ENCODE peak calls at places on chromosomes 16 and 17, in nine cellular contexts. O, G, C, E, F, U, M, B and A are unnamed samples. For H3K4me1, the result is how much of the 10 kb centered on the place peaks cover.

GRCh38 chr16:86519649-86520316 is 9.5 kb downstream of the FOXF1 start:
- DNase-seq in O (peak), G (peak), M (no peak), U (peak), E (peak), F (peak), B (no peak), C (no peak), A (no peak)

GRCh38 chr16:68658974-68659360 is 13.9 kb downstream of the CDH3 start:
- DNase-seq in F (no peak), C (no peak), G (no peak), U (no peak), E (no peak), M (no peak), B (no peak), O (no peak), A (no peak)

GRCh38 chr17:31549121-31549524 is 157.6 kb downstream of the RAB11FIP4 start:
- DNase-seq in B (no peak), M (no peak), O (no peak), U (no peak), F (no peak), G (peak), E (no peak), C (no peak), A (no peak)

GRCh38 chr17:49978501-49978900 is 9.5 kb downstream of the DLX4 start:
- DNase-seq in O (no peak), B (no peak), C (no peak), M (no peak), G (no peak), U (no peak), E (no peak), F (no peak), A (no peak)

GRCh38 chr16:35523991-35524390 is 2064.6 kb downstream of the TP53TG3F start:
- DNase-seq in G (no peak), U (no peak), C (no peak), B (no peak), E (no peak), M (no peak), O (no peak), F (no peak), A (no peak)

GRCh38 chr17:12342609-12343248 is 322.1 kb downstream of the MAP2K4 start:
- DNase-seq in E (peak), U (peak), F (peak), O (no peak), G (no peak), M (no peak), C (peak), B (no peak), A (no peak)

GRCh38 chr16:10827691-10828341 is 9.2 kb upstream of the TVP23A start:
- DNase-seq in G (peak), U (no peak), O (peak), F (peak), B (no peak), M (peak), C (no peak), E (peak), A (peak)

GRCh38 chr17:32960815-32961214 is 30.8 kb upstream of the SPACA3 start:
- DNase-seq in F (no peak), C (no peak), G (no peak), M (no peak), O (no peak), E (no peak), B (no peak), U (no peak), A (no peak)

GRCh38 chr17:21573961-21574610 is 118.2 kb upstream of the KCNJ18 start:
- DNase-seq in C (no peak), U (no peak), G (peak), M (no peak), F (peak), E (peak), B (no peak), O (peak), A (no peak)

GRCh38 chr16:75529056-75529905 is 6.6 kb downstream of the CHST5 start:
- DNase-seq in O (no peak), B (no peak), E (no peak), U (no peak), M (no peak), G (no peak), C (no peak), F (no peak), A (no peak)

GRCh38 chr17:75854881-75855309 is 240 bp downstream of the WBP2 start:
- DNase-seq in O (no peak), E (no peak), G (no peak), M (no peak), F (no peak), U (no peak), C (no peak), B (no peak), A (peak)

GRCh38 chr16:88387941-88388627 is 5.3 kb downstream of the ZNF469 start:
- DNase-seq in B (no peak), C (no peak), U (no peak), M (no peak), O (no peak), E (peak), F (peak), G (peak), A (peak)

GRCh38 chr17:36525888-36526287 is 8.8 kb downstream of the MYO19 start:
- DNase-seq in O (no peak), M (no peak), C (no peak), U (no peak), B (no peak), E (no peak), G (no peak), F (no peak), A (no peak)

GRCh38 chr17:40068917-40069750 is 6.4 kb downstream of the THRA start:
- DNase-seq in M (peak), F (peak), U (no peak), B (peak), O (peak), G (peak), E (peak), C (no peak), A (peak)

DNA sequence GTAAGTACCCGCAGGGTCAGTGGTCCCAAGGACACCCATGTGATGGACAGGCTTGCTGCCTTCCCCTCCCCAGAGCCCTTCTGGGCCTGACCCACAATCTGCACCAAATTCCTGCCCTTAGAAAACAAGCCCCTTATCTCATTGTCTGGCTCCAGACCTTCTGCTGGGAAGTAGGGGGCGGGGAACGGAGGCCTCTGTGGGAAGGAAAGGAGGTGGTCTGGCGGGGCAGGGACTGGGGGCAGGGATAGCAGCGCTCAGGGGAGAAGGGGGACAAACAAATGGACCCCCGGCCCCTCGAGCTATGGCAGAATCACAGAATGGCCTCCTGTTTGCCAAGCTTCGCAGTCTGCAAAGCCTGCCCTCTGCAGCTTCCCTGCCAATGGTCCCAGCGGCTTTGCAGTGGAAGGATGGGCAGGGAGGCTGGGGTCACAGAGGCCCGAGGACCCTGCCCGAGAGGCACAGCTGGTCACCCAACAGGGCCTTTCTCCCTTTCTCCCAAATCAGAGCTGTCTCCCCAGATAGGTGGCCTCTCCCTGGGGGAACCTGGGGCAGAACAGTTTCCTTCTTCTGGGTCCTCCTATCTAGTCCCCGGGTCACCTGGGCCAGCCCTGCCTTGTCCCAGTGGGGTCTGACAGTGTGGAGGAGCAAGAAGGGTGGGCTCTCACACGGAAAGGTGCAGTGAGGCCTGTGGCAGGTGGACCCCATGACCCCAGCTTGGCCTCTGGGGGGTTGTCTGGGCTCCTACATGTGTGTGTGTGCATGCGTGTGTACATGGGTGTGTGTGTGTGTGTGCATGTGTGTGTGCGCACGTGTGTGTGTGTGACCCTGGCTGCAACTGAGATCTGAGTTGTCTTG is 25.5 kb downstream of the TMEM235 start:
- DNase-seq in C (no peak), E (no peak), F (no peak), B (no peak), M (no peak), G (peak), U (no peak), O (no peak), A (no peak)
- H3K4me1 ChIP-seq in C (under half), E (half or more), F (under half), B (under half), M (under half), G (under half), U (under half), O (under half), A (under half)

DNA sequence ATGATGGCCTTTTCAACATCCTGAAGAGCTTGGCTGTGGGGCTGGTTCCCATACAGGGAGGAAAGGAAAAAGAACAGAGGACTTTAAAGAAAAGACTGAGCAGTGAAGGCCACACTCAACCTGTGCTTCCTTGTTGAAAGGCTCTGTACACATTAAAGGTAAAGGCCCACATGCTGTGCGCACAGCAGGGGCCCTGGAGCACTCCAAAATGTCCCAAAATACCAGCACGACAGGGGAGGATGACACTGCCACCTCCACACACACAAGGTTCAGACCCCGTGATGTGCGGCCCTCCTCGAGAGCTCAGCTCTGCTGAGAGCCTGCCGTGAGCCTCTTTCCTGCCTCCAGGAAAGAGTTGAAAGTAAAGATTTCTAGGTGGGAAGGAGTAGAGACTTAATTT is 36.5 kb downstream of the FANCA start:
- DNase-seq in M (no peak), O (no peak), C (no peak), E (no peak), F (no peak), B (no peak), U (no peak), G (no peak), A (no peak)
- TF ChIP-seq CTCF in M (no peak), O (no peak), C (no peak), E (no peak), F (no peak), B (no peak), U (no peak), G (no peak), A (no peak)

GRCh38 chr17:81701288-81702071 is 1.7 kb upstream of the MRPL12 start:
- DNase-seq in C (no peak), U (no peak), F (no peak), G (no peak), M (no peak), E (no peak), O (no peak), B (no peak), A (no peak)
- TF ChIP-seq POLR2AphosphoS5 in C (no peak), U (no peak), F (no peak), G (peak), M (no peak), E (no peak), O (no peak), B (no peak), A (no peak)

GRCh38 chr16:81940781-81941560 is 70.3 kb downstream of the SDR42E1 start:
- DNase-seq in U (peak), C (no peak), E (no peak), B (no peak), G (peak), M (no peak), F (no peak), O (no peak), A (no peak)

GRCh38 chr16:81936209-81936608 is 75.1 kb downstream of the SDR42E1 start:
- DNase-seq in G (no peak), M (no peak), B (no peak), U (no peak), O (no peak), C (no peak), F (no peak), E (no peak), A (no peak)

GRCh38 chr16:81938331-81939163 is 72.7 kb downstream of the SDR42E1 start:
- DNase-seq in U (no peak), O (no peak), C (no peak), G (no peak), M (no peak), F (no peak), B (no peak), E (no peak), A (no peak)

GRCh38 chr16:81937305-81938038 is 73.8 kb downstream of the SDR42E1 start:
- DNase-seq in B (no peak), M (no peak), E (no peak), C (no peak), F (no peak), O (no peak), G (no peak), U (no peak), A (no peak)

GRCh38 chr16:81939164-81940067 is 71.9 kb downstream of the SDR42E1 start:
- DNase-seq in B (no peak), C (no peak), G (peak), E (no peak), U (no peak), M (no peak), F (no peak), O (no peak), A (no peak)
- H3K4me1 ChIP-seq in B (under half), C (under half), G (under half), E (under half), U (under half), M (under half), F (under half), O (under half), A (under half)

DNA sequence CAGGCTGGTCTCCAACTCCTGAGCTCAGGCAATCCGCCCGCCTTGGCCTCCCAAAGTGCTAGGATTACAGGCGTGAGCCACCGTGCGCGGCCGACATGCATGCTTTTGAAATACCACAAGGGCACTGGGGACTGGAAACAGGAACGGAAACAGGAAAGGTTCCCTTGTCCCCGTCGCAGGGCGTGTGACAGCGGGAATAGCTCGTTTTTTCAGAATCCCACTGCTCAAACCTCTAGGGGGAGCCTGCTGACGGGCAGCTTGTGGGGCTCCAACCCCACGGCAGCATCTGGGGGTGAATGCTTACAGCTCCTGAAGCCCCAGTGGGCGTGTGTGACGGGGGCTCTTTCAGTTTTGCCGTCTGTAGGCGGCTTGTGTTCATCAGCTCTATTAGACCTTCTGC is 18.8 kb upstream of the ASGR2 start:
- DNase-seq in U (no peak), E (no peak), F (peak), M (no peak), O (no peak), B (peak), G (peak), C (no peak), A (no peak)
- TF ChIP-seq CTCF in U (peak), E (no peak), F (no peak), M (no peak), O (no peak), B (peak), G (peak), C (peak), A (no peak)

DNA sequence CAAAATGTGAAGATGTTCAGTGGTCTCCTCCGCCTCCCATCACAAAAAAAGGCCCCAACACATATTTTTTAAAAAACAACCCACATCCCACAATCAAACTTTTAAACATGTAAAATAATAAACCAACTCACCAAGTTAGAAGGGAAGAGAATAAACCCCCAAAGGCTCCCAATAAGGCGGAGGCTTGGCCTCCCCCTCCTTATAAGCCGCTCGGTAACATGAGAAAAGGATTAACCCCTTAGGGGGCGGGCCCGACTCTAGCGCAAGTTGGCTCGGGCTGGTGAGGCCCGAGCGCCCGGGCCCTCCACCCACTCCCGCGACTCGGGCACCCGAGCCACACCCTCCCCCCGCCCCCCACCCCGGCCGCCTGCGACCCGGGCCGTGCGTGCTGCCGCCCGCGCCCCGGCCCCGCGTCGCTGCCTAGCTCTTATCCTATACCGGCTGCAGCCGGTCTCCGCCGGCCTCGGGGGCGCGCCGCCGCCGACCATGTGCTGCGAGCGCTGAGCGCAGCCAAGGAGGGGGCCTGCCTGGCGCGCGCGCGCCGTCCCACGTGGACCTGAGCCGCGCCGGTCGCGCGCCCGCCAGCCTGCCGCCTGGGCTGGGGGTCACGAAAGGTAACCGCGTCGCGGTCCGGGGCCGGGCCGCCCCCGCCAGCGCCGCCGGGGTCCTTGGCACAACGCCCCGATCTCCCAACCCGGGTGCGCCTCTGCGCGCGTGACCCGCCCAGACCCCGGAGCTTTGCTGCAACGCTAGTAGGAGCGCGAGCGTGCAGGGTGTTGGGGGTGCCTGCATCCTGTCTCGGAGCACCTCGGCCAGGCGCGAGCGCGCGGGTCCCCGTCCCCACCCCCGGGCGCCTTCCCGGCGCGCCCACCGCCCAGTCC is at the start of the genes ARSG and SLC16A6:
- DNase-seq in C (no peak), M (no peak), B (no peak), E (peak), F (peak), G (peak), U (peak), O (no peak), A (peak)
- TF ChIP-seq POLR2AphosphoS5 in C (no peak), M (no peak), B (peak), E (no peak), F (no peak), G (peak), U (peak), O (no peak), A (no peak)

GRCh38 chr16:71250461-71251232 is 20.1 kb upstream of the HYDIN start:
- DNase-seq in B (no peak), U (no peak), C (no peak), O (no peak), M (no peak), F (no peak), E (no peak), G (no peak), A (no peak)
- H3K4me1 ChIP-seq in B (under half), U (under half), C (under half), O (under half), M (under half), F (under half), E (under half), G (under half), A (under half)

GRCh38 chr16:53130193-53131049 is 75.6 kb downstream of the CHD9 start:
- DNase-seq in F (peak), E (peak), M (peak), O (peak), U (peak), B (peak), G (peak), C (peak), A (peak)
- TF ChIP-seq CTCF in F (peak), E (no peak), M (peak), O (no peak), U (peak), B (peak), G (peak), C (peak), A (no peak)

GRCh38 chr17:57577751-57578607 is 167.1 kb downstream of the CCDC182 start:
- DNase-seq in U (no peak), E (no peak), O (peak), G (no peak), C (no peak), F (no peak), M (no peak), B (no peak), A (no peak)
- TF ChIP-seq POLR2AphosphoS5 in U (no peak), E (peak), O (peak), G (no peak), C (no peak), F (no peak), M (no peak), B (no peak), A (peak)

GRCh38 chr16:81530814-81531213 is 86.2 kb downstream of the CMIP start:
- DNase-seq in M (no peak), E (no peak), O (no peak), B (no peak), U (no peak), C (no peak), F (no peak), G (no peak), A (no peak)
- H3K4me1 ChIP-seq in M (half or more), E (under half), O (under half), B (under half), U (half or more), C (under half), F (under half), G (under half), A (under half)